ENCODE peak calls at places on chromosomes 2 and 18, in six cellular contexts. S is breast epithelium, Z is spleen, V is DND-41, K is left ventricle myocardium inferior, M is right lobe of liver. T is an unnamed sample.

GRCh38 chr2:85797959-85798358 is 44.2 kb downstream of the ATOH8 start:
- DNase-seq in S (peak; percentile 6), Z (no peak), V (no peak), K (no peak), M (no peak), T (peak; percentile 47)

GRCh38 chr2:196808281-196808680 is 874 bp downstream of the C2orf66 start:
- DNase-seq in S (no peak), Z (no peak), V (no peak), K (no peak), M (no peak), T (no peak)

GRCh38 chr2:210715560-210715959 is 159.2 kb downstream of the CPS1 start:
- DNase-seq in S (no peak), Z (no peak), V (no peak), K (no peak), M (no peak), T (no peak)

GRCh38 chr2:1717129-1717528 is 27.2 kb downstream of the PXDN start:
- DNase-seq in S (peak; percentile 95), Z (no peak), V (no peak), K (no peak), M (no peak), T (no peak)

GRCh38 chr18:2302628-2303516 is 268.4 kb downstream of the METTL4 start:
- DNase-seq in S (no peak), Z (no peak), V (no peak), K (no peak), M (no peak), T (no peak)

GRCh38 chr2:1891147-1891546 is 146.8 kb upstream of the PXDN start:
- DNase-seq in S (no peak), Z (no peak), V (no peak), K (peak; percentile 50), M (no peak), T (no peak)

GRCh38 chr2:205002390-205002789 is 457.1 kb downstream of the PARD3B start:
- DNase-seq in S (no peak), Z (no peak), V (peak; percentile 37), K (no peak), M (no peak), T (no peak)

GRCh38 chr2:7812231-7812995 is 869.4 kb upstream of the ID2 start:
- DNase-seq in S (no peak), Z (no peak), V (no peak), K (no peak), M (no peak), T (no peak)

GRCh38 chr2:8447610-8448221 is 234.1 kb upstream of the ID2 start:
- DNase-seq in S (no peak), Z (no peak), V (no peak), K (no peak), M (no peak), T (no peak)

GRCh38 chr2:44112096-44112495 is 56.6 kb upstream of the PPM1B start:
- DNase-seq in S (no peak), Z (no peak), V (no peak), K (no peak), M (no peak), T (no peak)

GRCh38 chr2:60463249-60463648 is 90.2 kb downstream of the BCL11A start:
- DNase-seq in S (no peak), Z (no peak), V (no peak), K (peak; percentile 30), M (no peak), T (peak; percentile 69)

GRCh38 chr2:205706769-205707375 is 24.6 kb downstream of the NRP2 start:
- DNase-seq in S (no peak), Z (peak; percentile 93), V (no peak), K (peak; percentile 67), M (peak; percentile 46), T (no peak)

DNA sequence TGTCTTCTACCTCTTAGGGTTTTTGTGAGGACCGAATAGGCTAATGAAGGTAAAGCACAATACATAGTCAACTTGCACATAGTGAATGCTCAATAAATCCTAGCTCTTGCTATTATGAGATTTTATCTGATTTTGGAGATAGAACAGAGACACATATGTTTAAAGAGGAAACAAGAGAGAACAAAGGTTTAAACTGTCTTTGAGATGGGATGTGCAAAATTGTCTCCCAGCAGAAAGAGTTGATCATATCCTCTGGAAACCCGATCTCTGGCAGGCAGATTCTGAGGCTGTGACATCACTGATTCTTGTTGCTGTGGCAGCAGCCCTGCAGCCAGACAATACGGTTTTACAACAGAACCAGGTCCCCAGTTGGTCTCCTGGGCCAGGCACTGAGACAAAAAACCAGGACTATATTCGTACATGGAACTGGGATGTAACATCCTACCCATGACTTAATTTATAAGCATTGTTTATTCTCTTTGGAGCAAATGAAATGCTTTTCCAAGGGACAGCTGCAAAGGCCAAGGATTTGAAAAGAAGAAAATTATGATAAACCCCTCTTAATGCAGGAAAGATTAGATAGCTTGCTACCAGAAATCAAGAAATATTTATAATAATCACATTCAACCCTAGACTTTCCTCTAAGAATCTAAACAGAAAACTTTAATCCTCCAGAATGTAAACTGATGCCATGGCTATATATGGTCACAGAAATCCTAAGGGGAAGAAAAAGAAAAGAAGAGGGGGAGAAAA is 80.2 kb downstream of the SLC8A1 start:
- DNase-seq in S (no peak), Z (no peak), V (no peak), K (no peak), M (no peak), T (peak; percentile 71)
- H3K4me3 ChIP-seq in S (no peak overlapping the region), Z (no peak overlapping the region), V (no peak overlapping the region), K (no peak overlapping the region), M (no peak overlapping the region), T (no peak overlapping the region)

GRCh38 chr2:238745997-238746396 is 101.9 kb upstream of the TWIST2 start:
- DNase-seq in S (no peak), Z (no peak), V (no peak), K (no peak), M (no peak), T (no peak)

GRCh38 chr2:238747557-238747956 is 100.3 kb upstream of the TWIST2 start:
- DNase-seq in S (no peak), Z (no peak), V (no peak), K (no peak), M (no peak), T (no peak)

GRCh38 chr2:238754259-238754658 is 93.6 kb upstream of the TWIST2 start:
- DNase-seq in S (no peak), Z (no peak), V (no peak), K (no peak), M (no peak), T (no peak)

GRCh38 chr2:238747114-238747513 is 100.8 kb upstream of the TWIST2 start:
- DNase-seq in S (no peak), Z (no peak), V (no peak), K (no peak), M (no peak), T (no peak)

DNA sequence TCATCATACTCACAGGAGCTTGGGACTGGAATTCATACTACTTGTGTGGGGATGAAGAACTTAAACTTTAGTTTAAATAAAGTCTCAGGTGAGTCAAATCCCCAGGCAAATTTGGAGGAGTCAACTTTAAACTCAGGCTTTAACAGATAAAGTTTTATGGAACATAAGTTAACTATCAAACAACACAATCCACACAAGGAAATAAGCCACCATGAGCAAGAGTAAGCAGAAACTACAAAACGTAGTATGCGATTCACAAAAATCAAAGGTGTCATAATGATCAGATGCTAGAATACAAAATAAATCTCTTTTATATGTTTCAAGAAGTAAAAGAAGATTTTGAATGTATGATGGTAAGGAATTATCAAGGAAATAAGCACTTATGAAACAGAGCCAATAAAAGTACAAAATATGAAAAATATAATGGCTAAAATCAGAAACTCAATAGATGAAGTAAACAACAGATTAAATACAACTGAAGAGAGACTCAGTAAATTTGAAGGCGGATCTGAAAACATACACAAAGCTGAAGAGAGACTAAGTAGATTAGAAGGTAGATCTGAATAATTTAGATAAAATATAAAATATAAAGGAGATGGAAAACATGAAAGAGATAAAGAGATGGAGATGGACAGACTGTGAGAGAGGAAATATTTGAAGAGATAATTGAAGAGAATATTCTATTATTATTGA is 97.5 kb upstream of the TWIST2 start:
- DNase-seq in S (no peak), Z (no peak), V (no peak), K (no peak), M (no peak), T (no peak)
- H3K36me3 ChIP-seq in S (no peaks in the 10 kb centered on the region), Z (no peaks in the 10 kb centered on the region), V (no peaks in the 10 kb centered on the region), K (no peaks in the 10 kb centered on the region), M (no peaks in the 10 kb centered on the region), T (no peaks in the 10 kb centered on the region)

GRCh38 chr2:69911985-69912563 is 2.8 kb upstream of the MXD1 start:
- DNase-seq in S (no peak), Z (no peak), V (no peak), K (no peak), M (no peak), T (no peak)
- TF ChIP-seq CTCF in S (peak; percentile 32), Z (peak; percentile 70), V (peak; percentile 71), K (peak; percentile 72), M (peak; percentile 63), T (peak; percentile 45)

DNA sequence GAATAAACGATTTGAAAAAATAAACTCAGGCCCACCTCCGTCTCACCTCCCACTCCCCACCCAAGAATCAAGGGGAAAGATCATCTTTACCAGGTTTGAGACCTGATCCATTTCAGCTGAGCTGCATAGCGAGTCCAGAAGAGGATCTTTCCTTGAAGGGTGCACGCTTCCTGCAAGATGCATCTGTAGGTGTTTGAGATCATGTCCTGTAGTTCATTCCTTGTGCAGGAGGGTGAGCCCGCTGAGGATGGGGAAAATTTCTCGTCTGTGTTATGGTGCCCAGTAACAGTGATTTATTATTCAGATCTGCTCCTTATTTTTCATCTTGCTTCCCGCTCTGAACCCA is 642 bp downstream of the TMEM169 start:
- DNase-seq in S (no peak), Z (no peak), V (no peak), K (no peak), M (no peak), T (no peak)
- H3K4me3 ChIP-seq in S (peak overlapping the region; percentile 67), Z (peak overlapping the region; percentile 80), V (no peak overlapping the region), K (peak overlapping the region; percentile 75), M (peak overlapping the region; percentile 70), T (peak overlapping the region; percentile 97)

DNA sequence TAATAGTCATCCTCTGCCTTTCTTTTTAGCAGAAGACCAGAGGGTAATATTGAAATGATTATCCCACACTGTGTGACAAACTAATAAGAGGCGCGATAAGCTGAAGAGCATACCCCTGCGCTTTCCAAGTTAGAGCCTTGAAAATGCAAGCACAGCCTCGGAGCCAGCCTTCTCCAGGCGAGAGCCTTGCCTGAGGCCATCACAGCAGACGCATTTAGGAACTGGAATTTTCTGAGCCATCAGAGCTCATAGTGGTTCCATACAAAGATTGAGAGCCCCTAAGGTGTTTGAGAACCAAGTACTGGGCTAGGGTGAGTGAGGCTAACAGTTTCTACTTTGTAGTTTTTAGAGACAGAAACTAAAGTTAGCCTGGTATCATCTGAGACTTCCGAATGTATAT is 19.9 kb downstream of the PSMG2 start:
- DNase-seq in S (no peak), Z (no peak), V (no peak), K (no peak), M (no peak), T (no peak)
- H3K36me3 ChIP-seq in S (no peaks in the 10 kb centered on the region), Z (peaks cover 71% of the 10 kb centered on the region), V (peaks cover 78% of the 10 kb centered on the region), K (peaks cover 89% of the 10 kb centered on the region), M (peaks cover 48% of the 10 kb centered on the region), T (no peaks in the 10 kb centered on the region)

GRCh38 chr18:33355756-33356155 is 84.8 kb downstream of the CCDC178 start:
- DNase-seq in S (no peak), Z (no peak), V (no peak), K (no peak), M (no peak), T (no peak)
- TF ChIP-seq CTCF in S (no peak), Z (no peak), V (no peak), K (no peak), M (no peak), T (no peak)

GRCh38 chr2:99081886-99082285 is 59.6 kb upstream of the C2orf15 start:
- DNase-seq in S (no peak), Z (no peak), V (no peak), K (no peak), M (no peak), T (no peak)
- H3K4me3 ChIP-seq in S (no peak overlapping the region), Z (no peak overlapping the region), V (no peak overlapping the region), K (no peak overlapping the region), M (no peak overlapping the region), T (no peak overlapping the region)